ENCODE peak calls at places on chromosomes 1 and 21, in six cellular contexts. T is HepG2, B is endothelial cell of umbilical vein, K is transverse colon, Y is Peyer's patch, D is suprapubic skin. J is an unnamed sample.

GRCh38 chr21:37811711-37812110 is 104.5 kb downstream of the KCNJ6 start:
- DNase-seq in K (no peak), D (no peak), T (no peak), B (no peak), Y (no peak), J (no peak)

GRCh38 chr1:29801561-29801973 is 565.2 kb downstream of the PTPRU start:
- DNase-seq in T (no peak), Y (peak; percentile 1), D (no peak), B (no peak), K (no peak), J (no peak)

GRCh38 chr1:171860696-171861095 is 19.4 kb downstream of the DNM3 start:
- DNase-seq in D (no peak), B (no peak), T (no peak), Y (no peak), K (no peak), J (no peak)

GRCh38 chr1:70353641-70354331 is 736 bp downstream of the ANKRD13C start:
- DNase-seq in D (peak; percentile 83), K (no peak), Y (no peak), T (peak; percentile 18), B (peak; percentile 43), J (no peak)

GRCh38 chr1:22420456-22421053 is 31.1 kb upstream of the ZBTB40 start:
- DNase-seq in K (peak; percentile 81), D (no peak), Y (peak; percentile 36), B (peak; percentile 80), T (peak; percentile 70), J (peak; percentile 81)

GRCh38 chr1:31203215-31203614 is 36.5 kb downstream of the NKAIN1 start:
- DNase-seq in Y (no peak), T (no peak), D (no peak), K (no peak), B (no peak), J (no peak)

GRCh38 chr1:18344755-18345154 is 136.0 kb upstream of the KLHDC7A start:
- DNase-seq in D (no peak), B (no peak), K (no peak), T (no peak), Y (no peak), J (no peak)

GRCh38 chr21:42755031-42755665 is 101.7 kb downstream of the PDE9A start:
- DNase-seq in K (no peak), Y (no peak), B (no peak), D (no peak), T (no peak), J (no peak)

GRCh38 chr1:211517006-211517405 is 25.0 kb upstream of the RD3 start:
- DNase-seq in B (no peak), K (peak; percentile 77), T (peak; percentile 33), Y (no peak), D (no peak), J (no peak)

GRCh38 chr1:234683856-234684632 is 74.1 kb upstream of the IRF2BP2 start:
- DNase-seq in K (peak; percentile 60), D (peak; percentile 88), B (peak; percentile 15), T (peak; percentile 97), Y (no peak), J (peak; percentile 91)

GRCh38 chr1:182909578-182909977 is 43.4 kb downstream of the SHCBP1L start:
- DNase-seq in D (no peak), Y (no peak), T (peak; percentile 27), K (no peak), B (no peak), J (no peak)

GRCh38 chr21:29256125-29256895 is 42.4 kb upstream of the BACH1 start:
- DNase-seq in T (no peak), B (peak; percentile 52), D (no peak), Y (no peak), K (no peak), J (no peak)

GRCh38 chr1:230067871-230068814 is 1.1 kb downstream of the GALNT2 start:
- DNase-seq in Y (peak; percentile 22), D (no peak), K (peak; percentile 48), B (peak; percentile 45), T (no peak), J (no peak)

GRCh38 chr1:110903853-110904500 is 31.0 kb downstream of the CD53 start:
- DNase-seq in B (no peak), K (no peak), Y (no peak), T (no peak), D (no peak), J (no peak)

GRCh38 chr1:244113532-244114320 is 62.6 kb downstream of the ZBTB18 start:
- DNase-seq in Y (no peak), D (no peak), K (no peak), B (peak; percentile 6), T (no peak), J (no peak)

GRCh38 chr1:167249702-167250101 is 29.0 kb downstream of the POU2F1 start:
- DNase-seq in D (no peak), K (no peak), T (no peak), B (no peak), Y (no peak), J (no peak)

GRCh38 chr1:241847796-241848668 is at the start of gene EXO1:
- DNase-seq in T (peak; percentile 85), K (peak; percentile 88), D (peak; percentile 92), Y (peak; percentile 88), B (peak; percentile 94), J (peak; percentile 92)
- TF ChIP-seq POLR2A in T (peak; percentile 63), K (peak; percentile 17), D (no peak), Y (peak; percentile 38), B (peak; percentile 58), J (no peak)

GRCh38 chr1:109790329-109790728 is 26.6 kb upstream of the EPS8L3 start:
- DNase-seq in T (no peak), D (no peak), Y (no peak), K (no peak), B (no peak), J (no peak)

GRCh38 chr1:109788695-109789521 is 25.2 kb upstream of the EPS8L3 start:
- DNase-seq in T (peak; percentile 44), B (no peak), D (peak; percentile 70), K (peak; percentile 16), Y (no peak), J (peak; percentile 54)

GRCh38 chr1:109787845-109788605 is 24.3 kb upstream of the EPS8L3 start:
- DNase-seq in Y (no peak), T (no peak), B (no peak), K (peak; percentile 18), D (peak; percentile 76), J (peak; percentile 55)

GRCh38 chr1:109790735-109791494 is 27.2 kb upstream of the EPS8L3 start:
- DNase-seq in K (peak; percentile 60), D (peak; percentile 78), B (peak; percentile 90), T (peak; percentile 70), Y (peak; percentile 58), J (peak; percentile 61)

GRCh38 chr1:109789771-109790170 is 26.0 kb upstream of the EPS8L3 start:
- DNase-seq in Y (no peak), B (no peak), K (peak; percentile 5), T (no peak), D (peak; percentile 59), J (peak; percentile 53)
- H3K27ac ChIP-seq in Y (no peak overlapping the region), B (no peak overlapping the region), K (no peak overlapping the region), T (no peak overlapping the region), D (no peak overlapping the region), J (no peak overlapping the region)

DNA sequence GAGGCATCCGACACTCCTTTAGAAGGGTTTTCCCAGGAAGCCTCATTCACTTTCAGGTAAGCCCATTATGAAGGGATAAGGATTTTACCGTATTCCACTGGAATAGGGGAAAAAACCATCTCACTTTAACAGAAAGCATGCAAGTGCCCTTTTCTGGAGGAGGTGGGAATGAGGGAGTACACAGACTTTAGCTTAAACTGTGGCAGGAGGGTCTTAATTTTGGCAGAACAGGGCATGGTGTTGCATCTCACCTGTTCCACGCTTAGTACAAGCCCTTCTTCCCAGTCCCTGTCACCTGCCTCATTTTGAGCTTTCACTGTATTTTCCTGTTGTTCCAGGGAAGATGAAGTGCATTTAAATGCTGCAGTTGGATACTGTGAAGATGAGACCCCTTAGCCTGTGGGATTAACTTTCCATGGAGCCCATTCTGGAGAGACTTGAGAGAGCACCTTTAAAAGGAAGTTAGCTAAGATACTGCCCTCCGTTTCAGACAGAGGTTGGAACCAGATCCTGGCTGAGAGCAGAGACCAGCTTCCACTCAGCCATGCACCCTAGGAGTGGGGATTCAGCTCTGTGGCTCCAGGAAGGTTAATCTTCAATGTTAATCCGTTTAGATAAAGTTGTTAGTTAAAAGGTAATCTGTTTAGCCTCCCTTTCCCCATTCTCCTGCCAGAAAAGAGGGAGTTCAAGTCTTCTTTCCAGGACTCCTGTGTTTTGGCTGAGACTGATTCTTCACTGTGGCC is 42.6 kb downstream of the PBX1 start:
- DNase-seq in D (no peak), K (no peak), B (no peak), T (no peak), Y (no peak), J (no peak)
- H3K4me3 ChIP-seq in D (peak overlapping the region; percentile 26), K (peak overlapping the region; percentile 29), B (no peak overlapping the region), T (no peak overlapping the region), Y (peak overlapping the region; percentile 5), J (peak overlapping the region; percentile 11)

GRCh38 chr21:44485254-44485793 is 30.0 kb downstream of the LRRC3 start:
- DNase-seq in K (no peak), T (no peak), Y (peak; percentile 53), B (peak; percentile 54), D (no peak), J (no peak)
- TF ChIP-seq POLR2A in K (no peak), T (no peak), Y (no peak), B (no peak), D (no peak), J (no peak)

GRCh38 chr1:54574158-54574778 is 26.2 kb downstream of the ACOT11 start:
- DNase-seq in K (no peak), B (no peak), Y (no peak), D (no peak), T (no peak), J (peak; percentile 61)

GRCh38 chr1:54577612-54578011 is 29.6 kb downstream of the ACOT11 start:
- DNase-seq in T (peak; percentile 86), Y (no peak), K (peak; percentile 72), D (no peak), B (peak; percentile 77), J (peak; percentile 94)

GRCh38 chr1:54575605-54576004 is 27.6 kb downstream of the ACOT11 start:
- DNase-seq in K (no peak), T (no peak), Y (no peak), B (no peak), D (no peak), J (peak; percentile 44)

GRCh38 chr1:54572236-54572850 is 24.3 kb downstream of the ACOT11 start:
- DNase-seq in D (no peak), T (no peak), Y (no peak), K (no peak), B (no peak), J (peak; percentile 45)

GRCh38 chr1:54575161-54575560 is 27.1 kb downstream of the ACOT11 start:
- DNase-seq in T (peak; percentile 49), B (no peak), D (no peak), K (no peak), Y (no peak), J (peak; percentile 33)
- H3K27ac ChIP-seq in T (no peak overlapping the region), B (no peak overlapping the region), D (no peak overlapping the region), K (no peak overlapping the region), Y (no peak overlapping the region), J (no peak overlapping the region)